ENCODE peak calls at places on chromosomes 13 and 19, in six cellular contexts. One of them, this sample, is unnamed.

GRCh38 chr19:47284324-47284899 is 9.7 kb downstream of the INAFM1 start:
- DNase-seq in T follicular helper cell: peak; percentile 18
- DNase-seq in tibial nerve: peak; percentile 89
- DNase-seq in foreskin melanocyte: no peak
- DNase-seq in HFF-Myc: peak; percentile 66
- DNase-seq in NCI-H1105 treated with DMSO at 0.1 percent for 48 hours: peak; percentile 59
- DNase-seq in this sample: peak; percentile 85

GRCh38 chr13:45951724-45952123 is 100.2 kb upstream of the SIAH3 start:
- DNase-seq in foreskin melanocyte: no peak
- DNase-seq in HFF-Myc: no peak
- DNase-seq in NCI-H1105 treated with DMSO at 0.1 percent for 48 hours: no peak
- DNase-seq in tibial nerve: no peak
- DNase-seq in T follicular helper cell: no peak
- DNase-seq in this sample: peak; percentile 8

GRCh38 chr13:21304256-21304655 is 127.8 kb downstream of the MRPL57 start:
- DNase-seq in HFF-Myc: no peak
- DNase-seq in tibial nerve: no peak
- DNase-seq in NCI-H1105 treated with DMSO at 0.1 percent for 48 hours: no peak
- DNase-seq in foreskin melanocyte: no peak
- DNase-seq in T follicular helper cell: no peak
- DNase-seq in this sample: no peak

GRCh38 chr13:41720839-41721561 is 239.9 kb downstream of the VWA8 start:
- DNase-seq in tibial nerve: no peak
- DNase-seq in HFF-Myc: no peak
- DNase-seq in foreskin melanocyte: no peak
- DNase-seq in T follicular helper cell: no peak
- DNase-seq in NCI-H1105 treated with DMSO at 0.1 percent for 48 hours: no peak
- DNase-seq in this sample: no peak

GRCh38 chr19:7831452-7831851 is 1.4 kb downstream of the EVI5L start:
- DNase-seq in tibial nerve: no peak
- DNase-seq in foreskin melanocyte: peak; percentile 41
- DNase-seq in NCI-H1105 treated with DMSO at 0.1 percent for 48 hours: no peak
- DNase-seq in T follicular helper cell: no peak
- DNase-seq in HFF-Myc: no peak
- DNase-seq in this sample: peak; percentile 10

GRCh38 chr13:89951341-89951740 is 1396.1 kb upstream of the MIR17HG start:
- DNase-seq in T follicular helper cell: no peak
- DNase-seq in HFF-Myc: no peak
- DNase-seq in tibial nerve: no peak
- DNase-seq in foreskin melanocyte: no peak
- DNase-seq in NCI-H1105 treated with DMSO at 0.1 percent for 48 hours: no peak
- DNase-seq in this sample: no peak

GRCh38 chr19:33282036-33282686 is 20.2 kb downstream of the CEBPA start:
- DNase-seq in NCI-H1105 treated with DMSO at 0.1 percent for 48 hours: no peak
- DNase-seq in tibial nerve: no peak
- DNase-seq in HFF-Myc: no peak
- DNase-seq in foreskin melanocyte: no peak
- DNase-seq in T follicular helper cell: no peak
- DNase-seq in this sample: no peak

GRCh38 chr13:103640617-103641016 is 574.4 kb upstream of the SLC10A2 start:
- DNase-seq in HFF-Myc: no peak
- DNase-seq in T follicular helper cell: no peak
- DNase-seq in tibial nerve: no peak
- DNase-seq in foreskin melanocyte: no peak
- DNase-seq in NCI-H1105 treated with DMSO at 0.1 percent for 48 hours: no peak
- DNase-seq in this sample: no peak

GRCh38 chr19:34589730-34590129 is 87.2 kb downstream of the SCGB2B2 start:
- DNase-seq in tibial nerve: no peak
- DNase-seq in T follicular helper cell: no peak
- DNase-seq in foreskin melanocyte: no peak
- DNase-seq in NCI-H1105 treated with DMSO at 0.1 percent for 48 hours: no peak
- DNase-seq in HFF-Myc: no peak
- DNase-seq in this sample: no peak

GRCh38 chr19:53915000-53915399 is 5.9 kb downstream of the CACNG7 start:
- DNase-seq in HFF-Myc: no peak
- DNase-seq in tibial nerve: no peak
- DNase-seq in T follicular helper cell: no peak
- DNase-seq in foreskin melanocyte: no peak
- DNase-seq in NCI-H1105 treated with DMSO at 0.1 percent for 48 hours: no peak
- DNase-seq in this sample: no peak

GRCh38 chr19:33685541-33685940 is 63.8 kb downstream of the CHST8 start:
- DNase-seq in T follicular helper cell: no peak
- DNase-seq in tibial nerve: no peak
- DNase-seq in foreskin melanocyte: no peak
- DNase-seq in HFF-Myc: no peak
- DNase-seq in NCI-H1105 treated with DMSO at 0.1 percent for 48 hours: no peak
- DNase-seq in this sample: no peak

GRCh38 chr19:6732803-6733337 is 4.5 kb downstream of the GPR108 start:
- DNase-seq in foreskin melanocyte: no peak
- DNase-seq in HFF-Myc: no peak
- DNase-seq in tibial nerve: no peak
- DNase-seq in T follicular helper cell: no peak
- DNase-seq in NCI-H1105 treated with DMSO at 0.1 percent for 48 hours: no peak
- DNase-seq in this sample: no peak

GRCh38 chr19:41323430-41324125 is 13.6 kb downstream of the CCDC97 start:
- DNase-seq in tibial nerve: peak; percentile 68
- DNase-seq in T follicular helper cell: no peak
- DNase-seq in HFF-Myc: peak; percentile 88
- DNase-seq in NCI-H1105 treated with DMSO at 0.1 percent for 48 hours: no peak
- DNase-seq in foreskin melanocyte: no peak
- DNase-seq in this sample: peak; percentile 97

GRCh38 chr19:13665125-13665903 is 99.0 kb upstream of the MRI1 start:
- DNase-seq in T follicular helper cell: no peak
- DNase-seq in HFF-Myc: no peak
- DNase-seq in tibial nerve: no peak
- DNase-seq in foreskin melanocyte: no peak
- DNase-seq in NCI-H1105 treated with DMSO at 0.1 percent for 48 hours: no peak
- DNase-seq in this sample: no peak

GRCh38 chr19:5590151-5590864 is 22.6 kb upstream of the TINCR start:
- DNase-seq in HFF-Myc: no peak
- DNase-seq in T follicular helper cell: no peak
- DNase-seq in tibial nerve: no peak
- DNase-seq in foreskin melanocyte: no peak
- DNase-seq in NCI-H1105 treated with DMSO at 0.1 percent for 48 hours: no peak
- DNase-seq in this sample: no peak

This sample was measured in adipocyte.